ENCODE peak calls at places on chromosomes 12 and 14, in seven cellular contexts. One of them, this sample, is unnamed.

GRCh38 chr12:26789731-26790644 is 43.0 kb downstream of the ITPR2 start:
- DNase-seq in astrocyte of the hippocampus: peak
- DNase-seq in omental fat pad: no peak
- DNase-seq in PC-3: peak
- DNase-seq in AG20443: peak
- DNase-seq in nephron progenitor cell: no peak
- DNase-seq in HT1080: no peak
- DNase-seq in this sample: no peak

GRCh38 chr14:104639889-104640548 is 35.4 kb upstream of the TMEM179 start:
- DNase-seq in astrocyte of the hippocampus: peak
- DNase-seq in omental fat pad: no peak
- DNase-seq in PC-3: peak
- DNase-seq in AG20443: peak
- DNase-seq in nephron progenitor cell: peak
- DNase-seq in HT1080: peak
- DNase-seq in this sample: peak

GRCh38 chr14:100988011-100988410 is 84.5 kb upstream of the RTL1 start:
- DNase-seq in astrocyte of the hippocampus: no peak
- DNase-seq in omental fat pad: no peak
- DNase-seq in PC-3: peak
- DNase-seq in AG20443: no peak
- DNase-seq in nephron progenitor cell: no peak
- DNase-seq in HT1080: peak
- DNase-seq in this sample: no peak

GRCh38 chr12:22334696-22335290 is at the start of gene ST8SIA1:
- DNase-seq in astrocyte of the hippocampus: peak
- DNase-seq in omental fat pad: no peak
- DNase-seq in PC-3: no peak
- DNase-seq in AG20443: peak
- DNase-seq in nephron progenitor cell: peak
- DNase-seq in HT1080: peak
- DNase-seq in this sample: peak

GRCh38 chr14:39060818-39061437 is 42.1 kb downstream of the SEC23A start:
- DNase-seq in astrocyte of the hippocampus: no peak
- DNase-seq in omental fat pad: no peak
- DNase-seq in PC-3: no peak
- DNase-seq in AG20443: no peak
- DNase-seq in nephron progenitor cell: no peak
- DNase-seq in HT1080: no peak
- DNase-seq in this sample: peak

GRCh38 chr14:63996575-63997220 is 143.9 kb downstream of the SYNE2 start:
- DNase-seq in astrocyte of the hippocampus: no peak
- DNase-seq in omental fat pad: no peak
- DNase-seq in PC-3: no peak
- DNase-seq in AG20443: peak
- DNase-seq in nephron progenitor cell: no peak
- DNase-seq in HT1080: peak
- DNase-seq in this sample: no peak

GRCh38 chr12:53096089-53096741 is 1.3 kb upstream of the IGFBP6 start:
- DNase-seq in astrocyte of the hippocampus: peak
- DNase-seq in omental fat pad: no peak
- DNase-seq in PC-3: peak
- DNase-seq in AG20443: peak
- DNase-seq in nephron progenitor cell: peak
- DNase-seq in HT1080: no peak
- DNase-seq in this sample: no peak

GRCh38 chr14:88422919-88423318 is 37.5 kb downstream of the SPATA7 start:
- DNase-seq in astrocyte of the hippocampus: peak
- DNase-seq in omental fat pad: no peak
- DNase-seq in PC-3: peak
- DNase-seq in AG20443: peak
- DNase-seq in nephron progenitor cell: no peak
- DNase-seq in HT1080: peak
- DNase-seq in this sample: no peak

GRCh38 chr14:96603350-96604255 is 101.4 kb downstream of the PAPOLA start:
- DNase-seq in astrocyte of the hippocampus: no peak
- DNase-seq in omental fat pad: no peak
- DNase-seq in PC-3: no peak
- DNase-seq in AG20443: no peak
- DNase-seq in nephron progenitor cell: no peak
- DNase-seq in HT1080: no peak
- DNase-seq in this sample: no peak

GRCh38 chr14:28635387-28635786 is 131.2 kb upstream of the FOXG1 start:
- DNase-seq in astrocyte of the hippocampus: peak
- DNase-seq in omental fat pad: no peak
- DNase-seq in PC-3: peak
- DNase-seq in AG20443: peak
- DNase-seq in nephron progenitor cell: peak
- DNase-seq in HT1080: peak
- DNase-seq in this sample: peak

GRCh38 chr12:87801860-87802720 is 227.1 kb downstream of the C12orf50 start:
- DNase-seq in astrocyte of the hippocampus: peak
- DNase-seq in omental fat pad: no peak
- DNase-seq in PC-3: peak
- DNase-seq in AG20443: no peak
- DNase-seq in nephron progenitor cell: no peak
- DNase-seq in HT1080: peak
- DNase-seq in this sample: no peak

GRCh38 chr14:51653096-51653814 is 1.5 kb downstream of the FRMD6 start:
- DNase-seq in astrocyte of the hippocampus: peak
- DNase-seq in omental fat pad: no peak
- DNase-seq in PC-3: peak
- DNase-seq in AG20443: peak
- DNase-seq in nephron progenitor cell: no peak
- DNase-seq in HT1080: peak
- DNase-seq in this sample: peak

GRCh38 chr12:54431911-54432814 is 13.1 kb upstream of the ITGA5 start:
- DNase-seq in astrocyte of the hippocampus: peak
- DNase-seq in omental fat pad: peak
- DNase-seq in PC-3: peak
- DNase-seq in AG20443: peak
- DNase-seq in nephron progenitor cell: peak
- DNase-seq in HT1080: peak
- DNase-seq in this sample: no peak

GRCh38 chr12:130155416-130156073 is 6.7 kb upstream of the FZD10 start:
- DNase-seq in astrocyte of the hippocampus: no peak
- DNase-seq in omental fat pad: no peak
- DNase-seq in PC-3: peak
- DNase-seq in AG20443: no peak
- DNase-seq in nephron progenitor cell: no peak
- DNase-seq in HT1080: no peak
- DNase-seq in this sample: no peak

GRCh38 chr14:88986146-88986841 is 161.8 kb downstream of the TTC8 start:
- DNase-seq in astrocyte of the hippocampus: peak
- DNase-seq in omental fat pad: no peak
- DNase-seq in PC-3: peak
- DNase-seq in AG20443: peak
- DNase-seq in nephron progenitor cell: no peak
- DNase-seq in HT1080: peak
- DNase-seq in this sample: no peak

GRCh38 chr14:99807413-99808132 is 14.4 kb downstream of the EML1 start:
- DNase-seq in astrocyte of the hippocampus: peak
- DNase-seq in omental fat pad: no peak
- DNase-seq in PC-3: peak
- DNase-seq in AG20443: peak
- DNase-seq in nephron progenitor cell: no peak
- DNase-seq in HT1080: peak
- DNase-seq in this sample: no peak

GRCh38 chr12:38666425-38666824 is 239.0 kb downstream of the CPNE8 start:
- DNase-seq in astrocyte of the hippocampus: no peak
- DNase-seq in omental fat pad: no peak
- DNase-seq in PC-3: no peak
- DNase-seq in AG20443: no peak
- DNase-seq in nephron progenitor cell: no peak
- DNase-seq in HT1080: no peak
- DNase-seq in this sample: no peak

GRCh38 chr12:51687142-51687935 is 96.3 kb downstream of the SCN8A start:
- DNase-seq in astrocyte of the hippocampus: no peak
- DNase-seq in omental fat pad: no peak
- DNase-seq in PC-3: peak
- DNase-seq in AG20443: peak
- DNase-seq in nephron progenitor cell: no peak
- DNase-seq in HT1080: no peak
- DNase-seq in this sample: no peak

GRCh38 chr12:109772622-109773321 is 59.1 kb downstream of the FAM222A start:
- DNase-seq in astrocyte of the hippocampus: no peak
- DNase-seq in omental fat pad: no peak
- DNase-seq in PC-3: peak
- DNase-seq in AG20443: no peak
- DNase-seq in nephron progenitor cell: no peak
- DNase-seq in HT1080: no peak
- DNase-seq in this sample: no peak

GRCh38 chr12:53050426-53051057 is 677 bp downstream of the TNS2 start:
- DNase-seq in astrocyte of the hippocampus: peak
- DNase-seq in omental fat pad: no peak
- DNase-seq in PC-3: no peak
- DNase-seq in AG20443: no peak
- DNase-seq in nephron progenitor cell: no peak
- DNase-seq in HT1080: no peak
- DNase-seq in this sample: no peak

GRCh38 chr12:13701502-13701901 is 279.9 kb downstream of the GRIN2B start:
- DNase-seq in astrocyte of the hippocampus: no peak
- DNase-seq in omental fat pad: no peak
- DNase-seq in PC-3: no peak
- DNase-seq in AG20443: no peak
- DNase-seq in nephron progenitor cell: no peak
- DNase-seq in HT1080: no peak
- DNase-seq in this sample: no peak

GRCh38 chr14:21572604-21573003 is 7.3 kb downstream of the OR10G3 start:
- DNase-seq in astrocyte of the hippocampus: no peak
- DNase-seq in omental fat pad: no peak
- DNase-seq in PC-3: no peak
- DNase-seq in AG20443: no peak
- DNase-seq in nephron progenitor cell: no peak
- DNase-seq in HT1080: no peak
- DNase-seq in this sample: no peak

GRCh38 chr12:132673288-132674179 is 13.6 kb downstream of the POLE start:
- DNase-seq in astrocyte of the hippocampus: no peak
- DNase-seq in omental fat pad: no peak
- DNase-seq in PC-3: no peak
- DNase-seq in AG20443: no peak
- DNase-seq in nephron progenitor cell: no peak
- DNase-seq in HT1080: no peak
- DNase-seq in this sample: no peak

GRCh38 chr12:78898416-78898815 is 33.8 kb downstream of the SYT1 start:
- DNase-seq in astrocyte of the hippocampus: peak
- DNase-seq in omental fat pad: no peak
- DNase-seq in PC-3: no peak
- DNase-seq in AG20443: no peak
- DNase-seq in nephron progenitor cell: no peak
- DNase-seq in HT1080: no peak
- DNase-seq in this sample: no peak

GRCh38 chr12:1933342-1933992 is 15.0 kb upstream of the CACNA2D4 start:
- DNase-seq in astrocyte of the hippocampus: peak
- DNase-seq in omental fat pad: no peak
- DNase-seq in PC-3: no peak
- DNase-seq in AG20443: no peak
- DNase-seq in nephron progenitor cell: peak
- DNase-seq in HT1080: no peak
- DNase-seq in this sample: peak

GRCh38 chr14:102986810-102987579 is 64.5 kb downstream of the AMN start:
- DNase-seq in astrocyte of the hippocampus: peak
- DNase-seq in omental fat pad: no peak
- DNase-seq in PC-3: peak
- DNase-seq in AG20443: no peak
- DNase-seq in nephron progenitor cell: no peak
- DNase-seq in HT1080: peak
- DNase-seq in this sample: no peak

GRCh38 chr14:86787782-86788181 is 1205.2 kb downstream of the GALC start:
- DNase-seq in astrocyte of the hippocampus: no peak
- DNase-seq in omental fat pad: no peak
- DNase-seq in PC-3: peak
- DNase-seq in AG20443: no peak
- DNase-seq in nephron progenitor cell: no peak
- DNase-seq in HT1080: peak
- DNase-seq in this sample: no peak

GRCh38 chr12:119652665-119653064 is 15.3 kb upstream of the PRKAB1 start:
- DNase-seq in astrocyte of the hippocampus: no peak
- DNase-seq in omental fat pad: no peak
- DNase-seq in PC-3: no peak
- DNase-seq in AG20443: no peak
- DNase-seq in nephron progenitor cell: no peak
- DNase-seq in HT1080: no peak
- DNase-seq in this sample: no peak

GRCh38 chr12:57730336-57731067 is 8.0 kb downstream of the AGAP2 start:
- DNase-seq in astrocyte of the hippocampus: no peak
- DNase-seq in omental fat pad: no peak
- DNase-seq in PC-3: no peak
- DNase-seq in AG20443: no peak
- DNase-seq in nephron progenitor cell: no peak
- DNase-seq in HT1080: no peak
- DNase-seq in this sample: no peak

GRCh38 chr12:85733441-85733840 is 102.8 kb downstream of the RASSF9 start:
- DNase-seq in astrocyte of the hippocampus: peak
- DNase-seq in omental fat pad: no peak
- DNase-seq in PC-3: peak
- DNase-seq in AG20443: peak
- DNase-seq in nephron progenitor cell: no peak
- DNase-seq in HT1080: peak
- DNase-seq in this sample: no peak

GRCh38 chr12:107767466-107767865 is 6.5 kb upstream of the PRDM4 start:
- DNase-seq in astrocyte of the hippocampus: no peak
- DNase-seq in omental fat pad: no peak
- DNase-seq in PC-3: no peak
- DNase-seq in AG20443: no peak
- DNase-seq in nephron progenitor cell: no peak
- DNase-seq in HT1080: no peak
- DNase-seq in this sample: no peak

GRCh38 chr14:89351958-89352404 is 65.1 kb downstream of the FOXN3 start:
- DNase-seq in astrocyte of the hippocampus: no peak
- DNase-seq in omental fat pad: no peak
- DNase-seq in PC-3: no peak
- DNase-seq in AG20443: peak
- DNase-seq in nephron progenitor cell: peak
- DNase-seq in HT1080: no peak
- DNase-seq in this sample: no peak

GRCh38 chr12:114995891-114996290 is 311.9 kb upstream of the TBX3 start:
- DNase-seq in astrocyte of the hippocampus: no peak
- DNase-seq in omental fat pad: no peak
- DNase-seq in PC-3: peak
- DNase-seq in AG20443: no peak
- DNase-seq in nephron progenitor cell: no peak
- DNase-seq in HT1080: peak
- DNase-seq in this sample: no peak

GRCh38 chr14:103228076-103228806 is 105.0 kb downstream of the TNFAIP2 start:
- DNase-seq in astrocyte of the hippocampus: no peak
- DNase-seq in omental fat pad: no peak
- DNase-seq in PC-3: no peak
- DNase-seq in AG20443: no peak
- DNase-seq in nephron progenitor cell: no peak
- DNase-seq in HT1080: no peak
- DNase-seq in this sample: no peak

GRCh38 chr14:101017806-101018560 is 114.5 kb upstream of the RTL1 start:
- DNase-seq in astrocyte of the hippocampus: no peak
- DNase-seq in omental fat pad: peak
- DNase-seq in PC-3: no peak
- DNase-seq in AG20443: no peak
- DNase-seq in nephron progenitor cell: no peak
- DNase-seq in HT1080: no peak
- DNase-seq in this sample: no peak

GRCh38 chr12:17875230-17875629 is 214.8 kb downstream of the RERGL start:
- DNase-seq in astrocyte of the hippocampus: no peak
- DNase-seq in omental fat pad: no peak
- DNase-seq in PC-3: no peak
- DNase-seq in AG20443: no peak
- DNase-seq in nephron progenitor cell: no peak
- DNase-seq in HT1080: no peak
- DNase-seq in this sample: no peak

GRCh38 chr14:93037354-93037753 is 78.4 kb downstream of the ITPK1 start:
- DNase-seq in astrocyte of the hippocampus: no peak
- DNase-seq in omental fat pad: no peak
- DNase-seq in PC-3: no peak
- DNase-seq in AG20443: no peak
- DNase-seq in nephron progenitor cell: no peak
- DNase-seq in HT1080: no peak
- DNase-seq in this sample: no peak

GRCh38 chr12:116587270-116587669 is 28.1 kb downstream of the MAP1LC3B2 start:
- DNase-seq in astrocyte of the hippocampus: no peak
- DNase-seq in omental fat pad: no peak
- DNase-seq in PC-3: no peak
- DNase-seq in AG20443: no peak
- DNase-seq in nephron progenitor cell: no peak
- DNase-seq in HT1080: no peak
- DNase-seq in this sample: no peak